ENCODE peak calls at places on chromosomes 4 and X, in five cellular contexts. U is uterus, H is adrenal gland, R is PC-3, B is SJSA1. O is an unnamed sample. For H3K36me3, the result is how much of the 10 kb centered on the place peaks cover.

GRCh38 chr4:20532096-20532495 is 168.2 kb upstream of the PACRGL start:
- DNase-seq in H (no peak), U (no peak), B (no peak), R (no peak), O (no peak)

GRCh38 chrX:15043538-15043937 is 170.3 kb downstream of the MOSPD2 start:
- DNase-seq in U (no peak), R (no peak), H (no peak), B (no peak), O (no peak)

GRCh38 chr4:573122-573892 is 2.8 kb downstream of the TMEM271 start:
- DNase-seq in B (no peak), R (no peak), U (no peak), H (no peak), O (no peak)

GRCh38 chr4:71338846-71339593 is at the start of gene SLC4A4:
- DNase-seq in U (no peak), B (no peak), H (no peak), R (peak), O (no peak)

GRCh38 chr4:105145913-105146285 is 777 bp upstream of the TET2 start:
- DNase-seq in U (no peak), H (no peak), R (no peak), B (no peak), O (peak)

GRCh38 chr4:152290522-152290921 is 245.4 kb downstream of the FBXW7 start:
- DNase-seq in B (no peak), U (no peak), R (no peak), H (no peak), O (no peak)

GRCh38 chrX:49879656-49880277 is 483 bp downstream of the USP27X start:
- DNase-seq in B (no peak), R (no peak), H (no peak), U (no peak), O (no peak)

GRCh38 chr4:12881945-12882589 is 602.1 kb downstream of the RAB28 start:
- DNase-seq in R (no peak), U (no peak), H (no peak), B (no peak), O (no peak)

GRCh38 chrX:150372280-150372679 is 9.2 kb downstream of the MAMLD1 start:
- DNase-seq in R (no peak), H (no peak), B (no peak), U (no peak), O (no peak)

GRCh38 chr4:88446124-88446523 is 10.8 kb upstream of the HERC5 start:
- DNase-seq in B (no peak), H (no peak), R (peak), U (no peak), O (no peak)

GRCh38 chrX:129577473-129577872 is 37.4 kb downstream of the OCRL start:
- DNase-seq in B (peak), U (peak), H (peak), R (peak), O (peak)

GRCh38 chr4:109510687-109511086 is 49.4 kb upstream of the MCUB start:
- DNase-seq in U (no peak), R (no peak), H (no peak), B (no peak), O (no peak)

GRCh38 chr4:109506890-109507289 is 53.2 kb upstream of the MCUB start:
- DNase-seq in H (no peak), R (peak), U (no peak), B (no peak), O (no peak)

GRCh38 chr4:109511414-109511813 is 48.6 kb upstream of the MCUB start:
- DNase-seq in R (no peak), H (no peak), B (no peak), U (no peak), O (no peak)
- H3K36me3 ChIP-seq in R (under half), H (under half), B (under half), U (under half), O (under half)

GRCh38 chr4:186642530-186642929 is 81.1 kb downstream of the FAT1 start:
- DNase-seq in R (no peak), B (no peak), U (no peak), H (no peak), O (no peak)

GRCh38 chr4:186643501-186644315 is 79.9 kb downstream of the FAT1 start:
- DNase-seq in R (peak), B (no peak), U (no peak), H (no peak), O (no peak)

GRCh38 chr4:186644737-186645261 is 78.9 kb downstream of the FAT1 start:
- DNase-seq in U (no peak), B (no peak), R (no peak), H (no peak), O (no peak)

GRCh38 chr4:186642998-186643397 is 80.7 kb downstream of the FAT1 start:
- DNase-seq in B (no peak), R (no peak), U (no peak), H (no peak), O (no peak)

GRCh38 chr4:186644316-186644638 is 79.4 kb downstream of the FAT1 start:
- DNase-seq in U (no peak), H (no peak), B (no peak), R (no peak), O (no peak)
- H3K27ac ChIP-seq in U (no peak), H (no peak), B (peak), R (peak), O (peak)

GRCh38 chr4:40897557-40898203 is 147.9 kb downstream of the NSUN7 start:
- DNase-seq in R (peak), B (peak), U (peak), H (peak), O (peak)
- H3K36me3 ChIP-seq in R (under half), B (under half), U (under half), H (under half), O (under half)

GRCh38 chr4:38152721-38153412 is 192.7 kb downstream of the PTTG2 start:
- DNase-seq in R (no peak), B (no peak), H (no peak), U (no peak), O (no peak)

GRCh38 chr4:38152305-38152704 is 192.1 kb downstream of the PTTG2 start:
- DNase-seq in U (no peak), H (no peak), R (no peak), B (no peak), O (no peak)

GRCh38 chr4:38154251-38154650 is 194.1 kb downstream of the PTTG2 start:
- DNase-seq in R (peak), U (no peak), B (no peak), H (no peak), O (no peak)

GRCh38 chr4:38155589-38156294 is 195.5 kb downstream of the PTTG2 start:
- DNase-seq in H (no peak), B (no peak), R (no peak), U (no peak), O (no peak)

GRCh38 chr4:38154681-38155588 is 194.7 kb downstream of the PTTG2 start:
- DNase-seq in B (no peak), R (no peak), H (no peak), U (no peak), O (peak)
- H3K27ac ChIP-seq in B (no peak), R (no peak), H (peak), U (peak), O (no peak)

GRCh38 chr4:184632842-184633241 is 16.4 kb downstream of the CASP3 start:
- DNase-seq in B (no peak), U (no peak), H (no peak), R (no peak), O (no peak)
- H3K36me3 ChIP-seq in B (half or more), U (under half), H (under half), R (under half), O (under half)

DNA sequence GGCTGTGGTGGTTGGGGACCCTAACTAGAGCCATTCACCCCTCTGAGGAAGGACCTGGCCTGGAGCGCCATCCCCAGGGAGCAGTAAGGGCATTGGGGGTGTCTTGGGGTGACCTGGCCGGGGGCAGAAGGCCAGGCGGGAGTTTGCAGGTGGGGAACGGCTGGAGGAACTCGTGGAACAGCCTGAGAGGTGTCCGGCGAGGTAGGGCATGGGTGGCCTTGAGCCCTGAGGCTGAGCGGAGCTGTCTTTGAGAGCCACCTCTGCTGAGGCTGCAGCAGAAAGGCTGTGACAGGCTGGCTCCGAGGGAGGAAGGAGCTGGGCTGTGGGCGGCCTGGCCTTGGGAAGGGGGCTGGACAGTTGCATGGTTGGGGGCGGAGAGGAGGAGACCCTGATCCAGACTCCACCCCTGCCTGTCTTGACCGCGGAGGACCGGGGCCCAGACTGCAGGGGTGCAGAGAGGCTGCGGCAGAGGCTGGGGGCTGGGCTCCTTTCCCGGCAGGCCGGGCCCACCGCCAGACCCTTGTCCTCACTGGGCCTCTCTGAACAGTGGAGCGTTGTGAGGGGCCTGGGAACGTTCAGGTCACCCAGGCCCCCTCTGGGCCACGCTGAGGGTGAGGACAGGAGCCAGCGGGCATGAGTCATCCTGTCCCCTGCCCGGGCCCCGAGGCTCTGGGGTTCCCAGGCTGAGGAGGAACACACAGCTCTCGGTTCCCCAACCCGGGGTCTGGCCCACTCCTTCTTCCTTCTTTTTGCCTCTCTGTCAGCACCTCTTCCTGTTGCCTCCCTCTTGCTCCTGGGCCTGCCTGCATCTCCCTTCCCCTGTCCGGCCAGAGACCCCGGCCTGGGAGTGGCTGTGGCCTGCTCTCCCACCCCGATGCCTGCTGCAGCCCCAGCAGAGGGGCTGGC is 8.1 kb downstream of the SH3BP2 start:
- DNase-seq in H (peak), B (no peak), U (peak), R (no peak), O (peak)
- H3K27ac ChIP-seq in H (peak), B (peak), U (peak), R (no peak), O (peak)